ENCODE peak calls at places on chromosome 6, in nine cellular contexts. S is upper lobe of left lung; Q is lung; E is heart left ventricle; A is CD8-positive, alpha-beta T cell; L is CD4-positive, CD25-positive, alpha-beta regulatory T cell; M is RWPE2; C is HepG2; H is GM12878. N is an unnamed sample. For H3K4me1, the result is how much of the 10 kb centered on the place peaks cover.

GRCh38 chr6:117498159-117498558 is 15.7 kb downstream of the DCBLD1 start:
- ATAC-seq in S (no peak), Q (no peak), E (peak), A (no peak), L (no peak), M (peak), C (no peak), H (peak), N (no peak)

GRCh38 chr6:91852232-91852631 is 1265.4 kb upstream of the MAP3K7 start:
- ATAC-seq in S (no peak), Q (no peak), E (no peak), A (no peak), L (no peak), M (no peak), C (no peak), H (no peak), N (no peak)

GRCh38 chr6:38198219-38198618 is 378.7 kb downstream of the ZFAND3 start:
- ATAC-seq in S (no peak), Q (no peak), E (peak), A (no peak), L (no peak), M (no peak), C (peak), H (no peak), N (no peak)

GRCh38 chr6:85118233-85118632 is 331.6 kb upstream of the NT5E start:
- ATAC-seq in S (no peak), Q (no peak), E (no peak), A (no peak), L (no peak), M (no peak), C (no peak), H (no peak), N (no peak)

GRCh38 chr6:95231416-95231815 is 345.9 kb upstream of the MANEA start:
- ATAC-seq in S (no peak), Q (no peak), E (no peak), A (no peak), L (no peak), M (no peak), C (no peak), H (no peak), N (no peak)

GRCh38 chr6:26243132-26243531 is 121.9 kb upstream of the BTN3A2 start:
- ATAC-seq in S (no peak), Q (no peak), E (no peak), A (no peak), L (no peak), M (peak), C (no peak), H (no peak), N (no peak)

GRCh38 chr6:135144678-135145508 is 36.2 kb upstream of the MYB start:
- ATAC-seq in S (no peak), Q (no peak), E (no peak), A (peak), L (peak), M (no peak), C (peak), H (peak), N (no peak)

GRCh38 chr6:56288347-56288746 is 41.0 kb upstream of the COL21A1 start:
- ATAC-seq in S (no peak), Q (peak), E (no peak), A (no peak), L (no peak), M (no peak), C (no peak), H (no peak), N (no peak)

GRCh38 chr6:135586844-135587243 is 89.3 kb upstream of the AHI1 start:
- ATAC-seq in S (peak), Q (peak), E (no peak), A (peak), L (no peak), M (no peak), C (no peak), H (peak), N (no peak)

GRCh38 chr6:36510365-36510764 is 36.9 kb downstream of the STK38 start:
- ATAC-seq in S (no peak), Q (no peak), E (peak), A (no peak), L (no peak), M (no peak), C (no peak), H (no peak), N (no peak)

GRCh38 chr6:156794963-156795362 is 17.8 kb downstream of the ARID1B start:
- ATAC-seq in S (no peak), Q (no peak), E (no peak), A (peak), L (peak), M (peak), C (no peak), H (peak), N (no peak)

GRCh38 chr6:11065436-11066202 is 21.5 kb upstream of the ELOVL2 start:
- ATAC-seq in S (no peak), Q (no peak), E (no peak), A (no peak), L (no peak), M (no peak), C (no peak), H (no peak), N (no peak)

GRCh38 chr6:170439366-170440351 is 113.4 kb downstream of the PSMB1 start:
- ATAC-seq in S (no peak), Q (no peak), E (peak), A (no peak), L (no peak), M (no peak), C (no peak), H (no peak), N (no peak)

DNA sequence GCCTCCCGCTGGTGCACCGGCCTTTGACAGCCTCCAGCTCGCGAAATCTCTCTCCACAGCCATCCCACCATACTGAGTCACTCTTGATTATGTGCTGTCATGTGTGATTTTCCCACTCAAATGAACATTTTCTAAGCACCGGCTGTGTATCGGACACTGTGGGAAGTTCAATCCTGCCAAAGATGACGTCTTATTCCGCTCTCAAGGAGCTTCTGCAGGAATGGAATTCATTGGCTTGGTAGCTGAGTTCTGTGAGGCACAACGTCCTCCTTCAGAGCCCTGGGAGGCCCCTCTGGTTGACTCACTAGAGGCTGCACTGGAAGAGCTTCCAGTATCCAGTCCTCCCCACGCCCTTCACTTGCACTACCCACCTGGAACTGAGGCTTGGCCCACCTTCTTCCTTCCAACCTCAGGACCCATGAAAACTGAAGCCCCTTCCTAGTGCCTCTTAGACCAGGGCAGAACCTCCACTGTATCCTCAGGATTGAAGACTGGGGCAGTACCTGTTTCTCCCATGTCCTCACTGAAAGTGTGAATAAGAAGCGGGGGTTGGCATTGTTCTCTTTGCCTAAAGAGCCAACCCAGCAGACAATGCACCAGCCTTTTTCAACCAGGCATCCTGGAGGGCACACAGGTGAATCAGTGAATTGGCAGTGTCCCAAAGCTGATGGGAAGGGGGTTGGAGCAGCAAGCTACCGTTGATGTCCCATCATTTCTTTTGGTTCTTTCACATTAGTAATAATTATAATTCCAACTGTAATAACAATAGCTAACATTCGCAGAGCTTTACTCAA is 1.7 kb downstream of the UNC5CL start:
- ATAC-seq in S (no peak), Q (no peak), E (no peak), A (no peak), L (no peak), M (no peak), C (no peak), H (no peak), N (no peak)
- H3K27ac ChIP-seq in S (no peak), Q (no peak), E (no peak), A (no peak), L (no peak), M (no peak), C (no peak), H (no peak), N (no peak)

DNA sequence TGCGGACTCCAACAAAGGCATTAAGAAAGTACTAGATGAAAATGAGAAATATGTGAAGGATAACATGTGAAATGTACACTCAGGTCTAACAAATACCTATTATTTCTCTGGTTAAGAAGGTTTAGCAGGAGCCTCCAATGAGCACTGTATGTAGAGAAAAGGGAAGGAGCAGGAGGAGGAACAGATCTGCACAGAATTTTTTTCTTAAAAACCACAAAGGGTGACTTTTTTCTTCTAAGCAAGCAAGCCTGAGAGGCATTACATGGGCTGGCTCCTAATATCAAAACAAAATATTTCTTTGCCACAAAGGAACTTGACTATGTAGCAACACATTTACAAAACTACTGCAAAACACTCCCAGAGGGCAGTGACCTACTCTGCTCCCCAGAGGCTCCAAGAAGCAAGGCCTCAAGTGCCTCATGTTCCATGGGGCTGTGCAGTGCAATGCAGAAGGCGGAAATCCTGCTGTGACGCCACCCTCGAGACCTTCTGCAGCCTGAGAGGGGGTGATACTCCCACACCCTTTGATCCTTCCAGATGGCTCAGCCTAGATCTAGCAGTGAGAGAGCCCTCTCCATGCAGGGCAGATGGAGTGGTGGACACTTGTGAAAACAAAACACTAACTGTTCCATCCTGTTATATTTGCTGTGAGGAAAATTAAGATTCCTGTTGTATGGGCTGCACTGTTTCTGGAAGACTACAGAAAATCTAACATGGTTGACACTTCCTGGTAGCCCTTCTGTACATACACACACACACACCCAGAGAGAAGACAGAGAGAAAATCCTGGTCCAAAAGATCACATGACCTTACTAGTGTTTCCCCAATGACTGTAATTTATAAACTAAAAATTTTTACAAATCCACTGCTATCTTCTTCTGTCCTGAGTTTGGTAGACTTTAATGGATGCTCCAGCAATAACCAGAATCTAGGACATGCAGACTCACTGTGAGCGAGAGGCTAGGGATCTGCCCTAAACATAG is 36.0 kb upstream of the SMIM29 start:
- ATAC-seq in S (peak), Q (peak), E (peak), A (peak), L (no peak), M (no peak), C (no peak), H (peak), N (peak)
- H3K4me1 ChIP-seq in S (under half), Q (under half), E (under half), A (under half), L (under half), M (under half), C (under half), H (under half), N (under half)

GRCh38 chr6:20841806-20842205 is 307.5 kb downstream of the CDKAL1 start:
- ATAC-seq in S (no peak), Q (no peak), E (no peak), A (no peak), L (no peak), M (no peak), C (no peak), H (no peak), N (no peak)
- H3K27ac ChIP-seq in S (no peak), Q (no peak), E (no peak), A (no peak), L (no peak), M (no peak), C (no peak), H (no peak), N (no peak)

DNA sequence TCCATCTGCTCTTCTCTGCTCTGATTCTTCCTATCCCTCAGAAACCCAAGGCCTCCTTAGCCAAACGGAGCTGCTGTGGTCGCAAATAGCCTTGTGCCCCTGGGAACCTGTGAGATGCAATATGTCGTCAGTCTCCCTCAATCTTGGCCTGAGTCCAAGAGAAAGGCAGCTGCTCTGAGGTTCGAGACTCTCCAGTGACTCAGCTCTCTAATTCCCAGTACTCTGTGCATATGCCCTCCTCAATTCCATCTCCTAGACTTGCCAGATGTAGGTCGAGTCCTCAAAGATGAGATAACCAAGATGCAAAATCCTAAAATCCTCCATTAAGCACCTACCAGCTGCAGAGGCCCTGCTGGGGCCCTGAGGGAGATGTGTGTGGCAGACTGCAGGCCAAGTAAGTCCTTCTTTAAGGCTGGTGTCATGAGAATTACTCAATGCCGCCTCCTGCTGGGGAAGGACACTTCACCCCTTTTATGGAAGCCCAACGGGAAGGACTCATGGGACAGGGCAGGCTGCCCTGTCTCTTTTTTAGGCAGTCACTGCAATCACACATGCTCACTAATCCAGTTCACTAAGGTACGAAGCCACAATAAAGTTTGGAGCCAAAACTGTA is 28.5 kb downstream of the C6orf15 start:
- ATAC-seq in S (no peak), Q (no peak), E (peak), A (no peak), L (no peak), M (no peak), C (peak), H (peak), N (no peak)
- H3K4me1 ChIP-seq in S (under half), Q (under half), E (under half), A (under half), L (under half), M (under half), C (under half), H (under half), N (under half)

DNA sequence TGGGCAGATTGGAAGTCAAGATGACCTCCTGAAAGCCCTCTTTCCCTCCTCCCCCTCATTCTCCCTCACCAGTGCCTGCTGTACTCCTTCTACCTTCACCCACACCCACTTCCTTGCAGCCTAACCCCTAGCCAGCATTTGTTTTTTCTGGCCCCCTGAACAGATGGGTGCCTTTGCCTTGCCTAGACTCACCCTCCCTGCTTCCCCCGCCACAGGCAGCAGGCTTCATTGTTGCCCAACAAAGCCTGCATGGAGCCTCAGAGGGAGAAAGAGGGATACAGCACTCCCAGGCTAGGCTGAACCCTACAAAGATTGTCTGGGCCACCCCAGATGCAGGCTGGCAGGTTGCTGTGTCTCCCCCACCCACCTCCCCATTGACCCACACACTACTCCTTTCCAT is 2.7 kb downstream of the MOCS1 start:
- ATAC-seq in S (no peak), Q (no peak), E (no peak), A (no peak), L (no peak), M (no peak), C (no peak), H (no peak), N (no peak)
- H3K27ac ChIP-seq in S (no peak), Q (peak), E (no peak), A (no peak), L (no peak), M (no peak), C (no peak), H (no peak), N (peak)

DNA sequence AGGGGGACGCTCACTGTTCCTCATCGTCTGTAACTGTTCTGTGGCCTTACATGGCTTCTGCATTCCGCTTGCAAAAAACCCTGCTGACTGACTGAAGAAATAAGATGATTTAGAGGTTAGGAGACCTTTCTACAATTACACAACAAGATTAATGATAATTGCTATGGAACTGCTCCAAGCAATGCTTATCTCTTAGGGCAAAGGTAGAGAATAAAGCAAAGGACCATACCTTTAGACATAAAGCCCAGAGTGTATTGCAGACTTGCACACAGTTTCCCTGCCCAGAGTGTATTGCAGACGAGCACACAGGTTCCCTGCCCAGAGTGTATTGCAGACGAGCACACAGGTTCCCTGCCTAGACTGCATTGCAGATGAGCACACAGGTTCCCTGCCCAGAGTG is 14.5 kb upstream of the DACT2 start:
- ATAC-seq in S (no peak), Q (no peak), E (no peak), A (no peak), L (no peak), M (no peak), C (no peak), H (no peak), N (no peak)
- H3K4me1 ChIP-seq in S (under half), Q (under half), E (under half), A (under half), L (under half), M (under half), C (half or more), H (under half), N (under half)

GRCh38 chr6:41693866-41694265 is 41.5 kb downstream of the TFEB start:
- ATAC-seq in S (no peak), Q (no peak), E (peak), A (no peak), L (no peak), M (no peak), C (no peak), H (no peak), N (no peak)

GRCh38 chr6:41692735-41693134 is 42.7 kb downstream of the TFEB start:
- ATAC-seq in S (no peak), Q (no peak), E (no peak), A (no peak), L (no peak), M (no peak), C (no peak), H (no peak), N (no peak)

GRCh38 chr6:41694815-41695536 is 40.4 kb downstream of the TFEB start:
- ATAC-seq in S (no peak), Q (no peak), E (no peak), A (no peak), L (no peak), M (no peak), C (peak), H (no peak), N (no peak)

GRCh38 chr6:41692080-41692675 is 43.2 kb downstream of the TFEB start:
- ATAC-seq in S (no peak), Q (no peak), E (no peak), A (no peak), L (no peak), M (no peak), C (no peak), H (no peak), N (no peak)

DNA sequence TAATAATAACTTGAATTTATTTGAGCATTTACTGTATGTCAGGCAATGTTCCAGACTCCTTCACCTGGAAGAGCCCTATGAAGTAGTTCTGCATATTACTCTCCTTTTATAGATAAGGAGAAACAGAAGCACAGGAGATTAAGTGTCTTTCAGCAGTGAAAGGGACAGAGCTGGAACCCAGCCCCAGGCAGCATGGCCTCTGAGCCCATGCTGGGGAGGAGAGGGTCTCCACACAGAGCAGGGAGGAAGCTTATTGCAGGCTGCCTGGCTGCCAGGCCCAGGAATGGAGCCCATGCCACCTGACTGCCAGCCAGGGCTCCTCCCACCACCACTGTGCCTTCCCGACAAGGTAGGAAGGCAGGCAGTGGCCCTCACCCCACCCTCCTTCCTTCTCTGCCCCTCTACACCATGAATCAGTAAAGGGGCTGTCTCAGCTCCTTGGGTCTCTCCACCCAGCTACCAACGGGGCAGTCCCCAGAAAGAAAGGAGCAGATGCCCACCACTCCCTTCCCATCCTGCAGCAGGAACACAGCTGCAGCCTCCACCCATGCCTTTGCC is 42.0 kb downstream of the TFEB start:
- ATAC-seq in S (no peak), Q (no peak), E (peak), A (no peak), L (no peak), M (peak), C (no peak), H (no peak), N (no peak)
- H3K27ac ChIP-seq in S (no peak), Q (no peak), E (no peak), A (no peak), L (no peak), M (no peak), C (no peak), H (no peak), N (no peak)

GRCh38 chr6:164262348-164262747 is 847.8 kb downstream of the QKI start:
- ATAC-seq in S (no peak), Q (no peak), E (no peak), A (no peak), L (no peak), M (no peak), C (no peak), H (no peak), N (no peak)
- H3K4me1 ChIP-seq in S (under half), Q (under half), E (under half), A (under half), L (under half), M (under half), C (under half), H (under half), N (under half)

N was measured in gastroesophageal sphincter.